ENCODE peak calls at places on chromosomes 1 and 21, in eight cellular contexts. M is aorta, S is neural progenitor cell, I is NT2/D1, Q is uterus, K is left ventricle myocardium inferior, A is lung, V is body of pancreas. H is an unnamed sample. For H3K9me3, the result is how much of the 10 kb centered on the place peaks cover.

GRCh38 chr1:187842406-187843165 is 1013.8 kb downstream of the PLA2G4A start:
- DNase-seq in M (no peak), S (peak), I (peak), Q (peak), K (no peak), A (no peak), V (no peak), H (peak)

GRCh38 chr1:229972600-229973296 is 94.3 kb upstream of the GALNT2 start:
- DNase-seq in M (no peak), S (peak), I (peak), Q (no peak), K (no peak), A (no peak), V (no peak), H (no peak)

GRCh38 chr1:1171551-1172340 is 1.9 kb upstream of the TTLL10 start:
- DNase-seq in M (no peak), S (peak), I (no peak), Q (no peak), K (no peak), A (no peak), V (peak), H (peak)

GRCh38 chr1:66778266-66778665 is 22.8 kb downstream of the INSL5 start:
- DNase-seq in M (no peak), S (no peak), I (no peak), Q (no peak), K (no peak), A (no peak), V (no peak), H (no peak)

GRCh38 chr1:39266269-39266668 is 61.8 kb downstream of the MACF1 start:
- DNase-seq in M (no peak), S (peak), I (peak), Q (no peak), K (no peak), A (no peak), V (no peak), H (no peak)

GRCh38 chr1:37305108-37305507 is 169.3 kb upstream of the ZC3H12A start:
- DNase-seq in M (no peak), S (no peak), I (no peak), Q (no peak), K (no peak), A (no peak), V (no peak), H (no peak)

GRCh38 chr1:211761400-211761799 is 69.2 kb downstream of the LPGAT1 start:
- DNase-seq in M (no peak), S (no peak), I (no peak), Q (no peak), K (no peak), A (no peak), V (no peak), H (no peak)

GRCh38 chr1:36782785-36783184 is 251.5 kb downstream of the GRIK3 start:
- DNase-seq in M (no peak), S (no peak), I (no peak), Q (no peak), K (no peak), A (no peak), V (no peak), H (no peak)

GRCh38 chr1:17198476-17199258 is 6.3 kb upstream of the PADI1 start:
- DNase-seq in M (no peak), S (no peak), I (no peak), Q (no peak), K (no peak), A (no peak), V (peak), H (peak)

GRCh38 chr1:42936309-42937078 is 22.2 kb downstream of the SLC2A1 start:
- DNase-seq in M (no peak), S (no peak), I (no peak), Q (peak), K (no peak), A (no peak), V (peak), H (peak)

GRCh38 chr1:91872560-91873081 is 13.3 kb downstream of the TGFBR3 start:
- DNase-seq in M (no peak), S (no peak), I (no peak), Q (no peak), K (no peak), A (no peak), V (no peak), H (peak)

GRCh38 chr1:185448591-185449186 is 131.6 kb upstream of the IVNS1ABP start:
- DNase-seq in M (no peak), S (no peak), I (no peak), Q (no peak), K (no peak), A (no peak), V (no peak), H (no peak)

GRCh38 chr1:27566462-27567182 is 37.3 kb downstream of the AHDC1 start:
- DNase-seq in M (no peak), S (peak), I (no peak), Q (peak), K (peak), A (no peak), V (no peak), H (no peak)

GRCh38 chr21:29208666-29209059 is 78.2 kb downstream of the MAP3K7CL start:
- DNase-seq in M (no peak), S (no peak), I (no peak), Q (no peak), K (no peak), A (no peak), V (no peak), H (no peak)

GRCh38 chr1:219239518-219239917 is 65.8 kb downstream of the LYPLAL1 start:
- DNase-seq in M (no peak), S (no peak), I (no peak), Q (no peak), K (no peak), A (no peak), V (no peak), H (no peak)

GRCh38 chr1:74937176-74937575 is 197.0 kb upstream of the LHX8 start:
- DNase-seq in M (no peak), S (no peak), I (no peak), Q (no peak), K (no peak), A (no peak), V (no peak), H (no peak)

GRCh38 chr1:3807769-3808168 is 11.5 kb upstream of the LRRC47 start:
- DNase-seq in M (peak), S (no peak), I (no peak), Q (no peak), K (no peak), A (no peak), V (no peak), H (no peak)

GRCh38 chr21:39079617-39080016 is 103.6 kb downstream of the PSMG1 start:
- DNase-seq in M (peak), S (no peak), I (no peak), Q (no peak), K (peak), A (peak), V (peak), H (no peak)

GRCh38 chr21:14251336-14251735 is 35.4 kb downstream of the RBM11 start:
- DNase-seq in M (no peak), S (no peak), I (no peak), Q (no peak), K (no peak), A (no peak), V (no peak), H (no peak)

GRCh38 chr1:16189921-16190499 is 22.4 kb downstream of the ARHGEF19 start:
- DNase-seq in M (no peak), S (no peak), I (no peak), Q (no peak), K (no peak), A (no peak), V (no peak), H (no peak)

GRCh38 chr1:17112496-17113236 is 6.6 kb downstream of the PADI2 start:
- DNase-seq in M (no peak), S (no peak), I (no peak), Q (no peak), K (no peak), A (no peak), V (no peak), H (no peak)

GRCh38 chr1:182608850-182609610 is 4.8 kb upstream of the RGS16 start:
- DNase-seq in M (no peak), S (no peak), I (no peak), Q (no peak), K (no peak), A (no peak), V (no peak), H (no peak)

GRCh38 chr21:21247441-21247840 is 249.2 kb downstream of the NCAM2 start:
- DNase-seq in M (no peak), S (no peak), I (no peak), Q (no peak), K (no peak), A (no peak), V (no peak), H (no peak)

GRCh38 chr1:84997667-84998600 is 1.0 kb upstream of the MCOLN2 start:
- DNase-seq in M (no peak), S (peak), I (peak), Q (no peak), K (peak), A (no peak), V (no peak), H (no peak)

GRCh38 chr1:10471411-10472219 is 714 bp downstream of the DFFA start:
- DNase-seq in M (no peak), S (no peak), I (no peak), Q (no peak), K (no peak), A (no peak), V (no peak), H (no peak)

GRCh38 chr21:29342394-29342957 is 43.8 kb downstream of the BACH1 start:
- DNase-seq in M (peak), S (no peak), I (no peak), Q (peak), K (peak), A (no peak), V (peak), H (peak)

GRCh38 chr1:200323856-200324400 is 85.9 kb downstream of the ZNF281 start:
- DNase-seq in M (no peak), S (no peak), I (no peak), Q (no peak), K (no peak), A (peak), V (no peak), H (no peak)

GRCh38 chr1:121483234-121483633 is 298.5 kb downstream of the SRGAP2C start:
- DNase-seq in M (no peak), S (no peak), I (no peak), Q (no peak), K (no peak), A (no peak), V (no peak), H (no peak)

GRCh38 chr1:21725738-21726392 is 56.7 kb upstream of the RAP1GAP start:
- DNase-seq in M (no peak), S (peak), I (peak), Q (no peak), K (no peak), A (no peak), V (no peak), H (no peak)

GRCh38 chr1:54287176-54287650 is 87.2 kb downstream of the MRPL37 start:
- DNase-seq in M (peak), S (no peak), I (no peak), Q (peak), K (peak), A (peak), V (peak), H (no peak)

DNA sequence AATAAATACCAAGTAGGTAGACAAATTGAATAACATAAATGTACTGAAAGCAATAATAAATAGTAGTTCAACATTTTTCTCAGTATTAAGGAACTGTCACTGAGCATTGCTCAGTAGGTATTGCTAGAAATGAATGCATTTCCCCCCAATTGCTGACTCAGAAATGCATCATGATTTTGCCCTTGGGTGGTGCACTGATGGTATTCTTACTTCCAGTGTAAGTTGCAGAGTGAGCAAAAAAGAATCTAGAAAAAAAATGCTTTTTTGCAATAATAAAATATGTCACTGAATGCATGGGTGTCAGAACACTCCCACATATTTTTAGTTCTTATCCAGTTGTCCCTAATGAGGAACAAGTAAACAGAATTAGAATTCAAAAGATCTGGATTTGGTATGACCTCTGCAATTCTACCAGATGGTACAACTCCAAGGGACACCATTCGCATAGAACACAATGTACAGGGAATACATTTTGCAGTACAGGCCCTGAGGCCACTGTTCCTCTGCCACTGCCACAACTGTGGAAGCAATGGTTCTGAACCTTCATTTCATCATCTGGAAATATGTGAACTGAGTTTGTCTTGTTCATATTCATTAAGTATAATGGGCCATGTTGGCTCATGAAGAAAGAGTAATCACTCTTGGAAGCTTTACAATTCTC is 78.0 kb downstream of the ATP6V1G3 start:
- DNase-seq in M (no peak), S (no peak), I (no peak), Q (no peak), K (no peak), A (no peak), V (no peak), H (peak)
- H3K9me3 ChIP-seq in M (under half), S (under half), I (under half), Q (under half), K (under half), A (under half), V (under half), H (under half)

GRCh38 chr21:44648557-44649311 is 2.5 kb downstream of the KRTAP10-11 start:
- DNase-seq in M (no peak), S (no peak), I (no peak), Q (no peak), K (no peak), A (peak), V (no peak), H (no peak)

GRCh38 chr21:44649701-44650100 is 3.5 kb downstream of the KRTAP10-11 start:
- DNase-seq in M (no peak), S (no peak), I (no peak), Q (no peak), K (no peak), A (peak), V (no peak), H (no peak)

GRCh38 chr21:44650265-44650972 is 4.0 kb downstream of the KRTAP12-4 start:
- DNase-seq in M (no peak), S (no peak), I (no peak), Q (no peak), K (no peak), A (peak), V (no peak), H (no peak)

GRCh38 chr21:44653123-44653522 is 1.3 kb downstream of the KRTAP12-4 start:
- DNase-seq in M (peak), S (no peak), I (peak), Q (no peak), K (no peak), A (no peak), V (no peak), H (no peak)

DNA sequence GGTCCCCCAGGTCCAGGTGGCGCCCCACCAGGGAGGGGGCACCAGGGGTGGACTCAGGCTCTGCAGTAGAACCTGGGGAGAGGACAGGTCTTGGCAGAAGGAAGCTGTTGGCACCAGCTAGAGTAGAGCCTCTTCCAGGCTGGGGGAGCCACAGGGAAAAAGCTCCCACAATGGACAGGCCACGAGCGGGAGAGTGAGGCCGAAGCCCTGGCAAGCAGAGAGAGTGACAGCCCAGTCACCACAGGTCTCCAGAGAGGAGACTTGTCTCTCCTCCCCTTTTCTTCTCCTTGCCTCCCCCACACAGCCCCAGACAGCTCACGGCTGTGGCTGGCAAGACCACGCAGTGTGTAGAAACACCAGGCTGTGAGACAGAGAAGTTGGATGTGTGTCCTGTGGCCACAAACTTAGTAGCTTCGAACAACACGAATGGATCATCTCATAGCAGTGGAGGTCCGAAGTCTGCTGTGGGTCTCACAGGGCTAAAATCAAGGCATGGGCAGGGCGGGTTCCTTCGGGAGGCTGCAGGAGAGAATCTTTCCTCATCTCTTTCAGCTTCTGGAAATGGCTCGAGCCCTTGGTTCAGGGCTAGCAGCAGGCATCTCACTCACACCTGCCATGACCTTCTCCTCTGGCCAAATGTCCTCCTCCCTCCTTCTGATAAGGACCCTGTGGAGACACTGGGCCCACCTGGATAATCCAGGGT is 3.3 kb downstream of the KRTAP12-4 start:
- DNase-seq in M (no peak), S (no peak), I (no peak), Q (no peak), K (no peak), A (no peak), V (no peak), H (no peak)
- H3K9me3 ChIP-seq in M (under half), S (under half), I (under half), Q (under half), K (under half), A (under half), V (under half), H (under half)

GRCh38 chr1:82279241-82279640 is 478.5 kb downstream of the ADGRL2 start:
- DNase-seq in M (no peak), S (no peak), I (no peak), Q (no peak), K (no peak), A (no peak), V (no peak), H (no peak)

GRCh38 chr1:82287556-82287955 is 486.8 kb downstream of the ADGRL2 start:
- DNase-seq in M (no peak), S (no peak), I (no peak), Q (no peak), K (no peak), A (no peak), V (no peak), H (no peak)

DNA sequence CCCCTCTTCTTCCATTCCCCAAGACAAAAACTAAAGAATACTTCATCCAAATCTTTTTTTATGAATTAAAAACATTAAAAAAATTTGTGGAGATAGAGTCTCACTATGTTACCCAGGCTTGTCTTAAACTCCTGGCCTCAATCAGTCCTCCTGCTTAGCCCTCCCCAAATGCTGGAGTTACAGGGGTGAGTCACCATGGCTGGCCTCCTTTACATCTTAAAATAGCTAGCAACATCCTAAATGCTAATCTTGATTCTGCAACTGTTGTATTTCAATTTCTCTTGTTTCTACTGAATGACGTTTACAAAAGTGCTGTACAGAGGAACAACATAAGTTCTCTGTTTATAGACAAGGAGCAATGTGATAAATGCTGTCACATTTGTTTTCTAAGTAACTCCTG is 483.5 kb downstream of the ADGRL2 start:
- DNase-seq in M (no peak), S (no peak), I (no peak), Q (no peak), K (no peak), A (no peak), V (no peak), H (no peak)
- H3K9me3 ChIP-seq in M (under half), S (under half), I (under half), Q (under half), K (under half), A (under half), V (under half), H (under half)

GRCh38 chr1:5405263-5405662 is 587.0 kb downstream of the NPHP4 start:
- DNase-seq in M (no peak), S (no peak), I (no peak), Q (no peak), K (no peak), A (no peak), V (no peak), H (no peak)
- H3K9me3 ChIP-seq in M (under half), S (under half), I (under half), Q (under half), K (under half), A (under half), V (under half), H (under half)

DNA sequence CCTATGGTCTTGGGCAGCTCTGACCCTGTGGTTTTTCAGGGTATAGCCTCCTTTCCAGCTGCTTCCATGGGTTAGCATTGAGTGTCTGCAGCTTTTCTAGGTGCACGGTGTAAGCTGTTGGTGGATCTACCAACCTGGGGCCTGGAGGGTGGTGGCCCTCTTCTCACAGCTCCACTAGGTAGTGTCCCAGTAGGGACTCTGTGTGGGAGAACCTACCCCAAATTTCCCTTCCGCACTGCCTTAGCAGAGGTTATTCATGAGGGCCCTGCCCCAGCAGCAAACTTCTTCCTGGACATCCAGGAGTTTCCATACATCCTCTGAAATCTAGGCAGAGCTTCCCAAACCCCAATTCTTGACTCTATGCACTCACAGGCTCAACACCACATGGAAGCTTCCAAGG is 111.0 kb upstream of the C1orf87 start:
- DNase-seq in M (no peak), S (no peak), I (no peak), Q (no peak), K (no peak), A (no peak), V (no peak), H (no peak)
- H3K9me3 ChIP-seq in M (under half), S (under half), I (under half), Q (under half), K (half or more), A (under half), V (under half), H (under half)